ENCODE peak calls at places on chromosomes 16 and 17, in nine cellular contexts. One of them, this sample, is unnamed.

GRCh38 chr17:76382305-76382802 is 2.1 kb upstream of the SPHK1 start:
- DNase-seq in stimulated activated CD4-positive, alpha-beta T cell treated with anti-CD3 and anti-CD28 coated beads, Interleukin-15, amount 100 ng/mL, for 1 hour: peak; percentile 21
- DNase-seq in right atrium auricular region: no peak
- DNase-seq in ureter: no peak
- DNase-seq in T-helper 2 cell treated with Interferon-gamma antibody and Interleukin-4, amounts not matched to agents 5 μg/mL and 100 μg/mL, for 36 hours: no peak
- DNase-seq in foreskin melanocyte: no peak
- DNase-seq in type B pancreatic cell: peak; percentile 81
- DNase-seq in caudate nucleus: no peak
- DNase-seq in RKO: peak; percentile 75
- DNase-seq in this sample: no peak

GRCh38 chr17:48615212-48615962 is at the start of gene HOXB8:
- DNase-seq in type B pancreatic cell: no peak
- DNase-seq in ureter: no peak
- DNase-seq in foreskin melanocyte: no peak
- DNase-seq in stimulated activated CD4-positive, alpha-beta T cell treated with anti-CD3 and anti-CD28 coated beads, Interleukin-15, amount 100 ng/mL, for 1 hour: no peak
- DNase-seq in RKO: no peak
- DNase-seq in right atrium auricular region: no peak
- DNase-seq in caudate nucleus: no peak
- DNase-seq in T-helper 2 cell treated with Interferon-gamma antibody and Interleukin-4, amounts not matched to agents 5 μg/mL and 100 μg/mL, for 36 hours: no peak
- DNase-seq in this sample: no peak

GRCh38 chr16:85553436-85554113 is 59.5 kb upstream of the GSE1 start:
- DNase-seq in type B pancreatic cell: no peak
- DNase-seq in foreskin melanocyte: peak; percentile 59
- DNase-seq in RKO: peak; percentile 77
- DNase-seq in ureter: no peak
- DNase-seq in T-helper 2 cell treated with Interferon-gamma antibody and Interleukin-4, amounts not matched to agents 5 μg/mL and 100 μg/mL, for 36 hours: peak; percentile 42
- DNase-seq in caudate nucleus: peak; percentile 35
- DNase-seq in right atrium auricular region: no peak
- DNase-seq in stimulated activated CD4-positive, alpha-beta T cell treated with anti-CD3 and anti-CD28 coated beads, Interleukin-15, amount 100 ng/mL, for 1 hour: peak; percentile 20
- DNase-seq in this sample: peak; percentile 70

GRCh38 chr17:17837380-17837821 is 615 bp upstream of the SREBF1 start:
- DNase-seq in ureter: no peak
- DNase-seq in right atrium auricular region: peak; percentile 87
- DNase-seq in T-helper 2 cell treated with Interferon-gamma antibody and Interleukin-4, amounts not matched to agents 5 μg/mL and 100 μg/mL, for 36 hours: no peak
- DNase-seq in stimulated activated CD4-positive, alpha-beta T cell treated with anti-CD3 and anti-CD28 coated beads, Interleukin-15, amount 100 ng/mL, for 1 hour: no peak
- DNase-seq in RKO: peak; percentile 76
- DNase-seq in foreskin melanocyte: no peak
- DNase-seq in type B pancreatic cell: no peak
- DNase-seq in caudate nucleus: no peak
- DNase-seq in this sample: peak; percentile 36

GRCh38 chr17:42677921-42678781 is 1.4 kb upstream of the PLEKHH3 start:
- DNase-seq in foreskin melanocyte: peak; percentile 81
- DNase-seq in RKO: peak; percentile 95
- DNase-seq in caudate nucleus: peak; percentile 84
- DNase-seq in ureter: peak; percentile 91
- DNase-seq in type B pancreatic cell: peak; percentile 89
- DNase-seq in T-helper 2 cell treated with Interferon-gamma antibody and Interleukin-4, amounts not matched to agents 5 μg/mL and 100 μg/mL, for 36 hours: peak; percentile 84
- DNase-seq in stimulated activated CD4-positive, alpha-beta T cell treated with anti-CD3 and anti-CD28 coated beads, Interleukin-15, amount 100 ng/mL, for 1 hour: peak; percentile 71
- DNase-seq in right atrium auricular region: peak; percentile 91
- DNase-seq in this sample: peak; percentile 93

GRCh38 chr16:14302031-14302398 is 230.9 kb downstream of the MRTFB start:
- DNase-seq in T-helper 2 cell treated with Interferon-gamma antibody and Interleukin-4, amounts not matched to agents 5 μg/mL and 100 μg/mL, for 36 hours: no peak
- DNase-seq in type B pancreatic cell: no peak
- DNase-seq in foreskin melanocyte: no peak
- DNase-seq in right atrium auricular region: no peak
- DNase-seq in caudate nucleus: peak; percentile 43
- DNase-seq in RKO: peak; percentile 66
- DNase-seq in stimulated activated CD4-positive, alpha-beta T cell treated with anti-CD3 and anti-CD28 coated beads, Interleukin-15, amount 100 ng/mL, for 1 hour: no peak
- DNase-seq in ureter: peak; percentile 54
- DNase-seq in this sample: peak; percentile 85

GRCh38 chr17:45320349-45320930 is 3.6 kb upstream of the MAP3K14 start:
- DNase-seq in right atrium auricular region: no peak
- DNase-seq in RKO: peak; percentile 17
- DNase-seq in caudate nucleus: no peak
- DNase-seq in foreskin melanocyte: no peak
- DNase-seq in ureter: no peak
- DNase-seq in T-helper 2 cell treated with Interferon-gamma antibody and Interleukin-4, amounts not matched to agents 5 μg/mL and 100 μg/mL, for 36 hours: no peak
- DNase-seq in type B pancreatic cell: no peak
- DNase-seq in stimulated activated CD4-positive, alpha-beta T cell treated with anti-CD3 and anti-CD28 coated beads, Interleukin-15, amount 100 ng/mL, for 1 hour: no peak
- DNase-seq in this sample: no peak

GRCh38 chr16:4316732-4317461 is 1.0 kb downstream of the GLIS2 start:
- DNase-seq in caudate nucleus: peak; percentile 56
- DNase-seq in T-helper 2 cell treated with Interferon-gamma antibody and Interleukin-4, amounts not matched to agents 5 μg/mL and 100 μg/mL, for 36 hours: no peak
- DNase-seq in foreskin melanocyte: no peak
- DNase-seq in RKO: peak; percentile 59
- DNase-seq in right atrium auricular region: no peak
- DNase-seq in type B pancreatic cell: no peak
- DNase-seq in ureter: peak; percentile 57
- DNase-seq in stimulated activated CD4-positive, alpha-beta T cell treated with anti-CD3 and anti-CD28 coated beads, Interleukin-15, amount 100 ng/mL, for 1 hour: no peak
- DNase-seq in this sample: peak; percentile 62

GRCh38 chr16:9159839-9160550 is 68.6 kb downstream of the HAPSTR1 start:
- DNase-seq in caudate nucleus: peak; percentile 54
- DNase-seq in foreskin melanocyte: peak; percentile 24
- DNase-seq in RKO: peak; percentile 67
- DNase-seq in T-helper 2 cell treated with Interferon-gamma antibody and Interleukin-4, amounts not matched to agents 5 μg/mL and 100 μg/mL, for 36 hours: peak; percentile 33
- DNase-seq in right atrium auricular region: no peak
- DNase-seq in ureter: peak; percentile 59
- DNase-seq in type B pancreatic cell: peak; percentile 75
- DNase-seq in stimulated activated CD4-positive, alpha-beta T cell treated with anti-CD3 and anti-CD28 coated beads, Interleukin-15, amount 100 ng/mL, for 1 hour: peak; percentile 4
- DNase-seq in this sample: no peak

GRCh38 chr17:61458000-61458399 is 5.8 kb downstream of the TBX4 start:
- DNase-seq in caudate nucleus: no peak
- DNase-seq in type B pancreatic cell: no peak
- DNase-seq in foreskin melanocyte: no peak
- DNase-seq in T-helper 2 cell treated with Interferon-gamma antibody and Interleukin-4, amounts not matched to agents 5 μg/mL and 100 μg/mL, for 36 hours: no peak
- DNase-seq in stimulated activated CD4-positive, alpha-beta T cell treated with anti-CD3 and anti-CD28 coated beads, Interleukin-15, amount 100 ng/mL, for 1 hour: no peak
- DNase-seq in right atrium auricular region: peak; percentile 36
- DNase-seq in ureter: no peak
- DNase-seq in RKO: no peak
- DNase-seq in this sample: no peak

GRCh38 chr17:42067371-42068180 is 17.2 kb upstream of the C17orf113 start:
- DNase-seq in stimulated activated CD4-positive, alpha-beta T cell treated with anti-CD3 and anti-CD28 coated beads, Interleukin-15, amount 100 ng/mL, for 1 hour: peak; percentile 64
- DNase-seq in T-helper 2 cell treated with Interferon-gamma antibody and Interleukin-4, amounts not matched to agents 5 μg/mL and 100 μg/mL, for 36 hours: peak; percentile 44
- DNase-seq in ureter: peak; percentile 73
- DNase-seq in foreskin melanocyte: peak; percentile 17
- DNase-seq in right atrium auricular region: peak; percentile 66
- DNase-seq in RKO: peak; percentile 35
- DNase-seq in type B pancreatic cell: no peak
- DNase-seq in caudate nucleus: no peak
- DNase-seq in this sample: no peak

GRCh38 chr17:80891096-80892018 is 100.3 kb upstream of the CHMP6 start:
- DNase-seq in stimulated activated CD4-positive, alpha-beta T cell treated with anti-CD3 and anti-CD28 coated beads, Interleukin-15, amount 100 ng/mL, for 1 hour: peak; percentile 41
- DNase-seq in foreskin melanocyte: peak; percentile 29
- DNase-seq in T-helper 2 cell treated with Interferon-gamma antibody and Interleukin-4, amounts not matched to agents 5 μg/mL and 100 μg/mL, for 36 hours: peak; percentile 86
- DNase-seq in right atrium auricular region: no peak
- DNase-seq in caudate nucleus: no peak
- DNase-seq in RKO: peak; percentile 81
- DNase-seq in ureter: peak; percentile 71
- DNase-seq in type B pancreatic cell: no peak
- DNase-seq in this sample: peak; percentile 62

GRCh38 chr17:10127819-10128375 is 70.5 kb downstream of the GAS7 start:
- DNase-seq in foreskin melanocyte: no peak
- DNase-seq in stimulated activated CD4-positive, alpha-beta T cell treated with anti-CD3 and anti-CD28 coated beads, Interleukin-15, amount 100 ng/mL, for 1 hour: no peak
- DNase-seq in T-helper 2 cell treated with Interferon-gamma antibody and Interleukin-4, amounts not matched to agents 5 μg/mL and 100 μg/mL, for 36 hours: no peak
- DNase-seq in type B pancreatic cell: no peak
- DNase-seq in RKO: no peak
- DNase-seq in ureter: peak; percentile 74
- DNase-seq in caudate nucleus: no peak
- DNase-seq in right atrium auricular region: peak; percentile 94
- DNase-seq in this sample: no peak

GRCh38 chr16:56848955-56849689 is 15.9 kb upstream of the SLC12A3 start:
- DNase-seq in stimulated activated CD4-positive, alpha-beta T cell treated with anti-CD3 and anti-CD28 coated beads, Interleukin-15, amount 100 ng/mL, for 1 hour: no peak
- DNase-seq in T-helper 2 cell treated with Interferon-gamma antibody and Interleukin-4, amounts not matched to agents 5 μg/mL and 100 μg/mL, for 36 hours: no peak
- DNase-seq in RKO: peak; percentile 15
- DNase-seq in right atrium auricular region: no peak
- DNase-seq in caudate nucleus: peak; percentile 46
- DNase-seq in type B pancreatic cell: no peak
- DNase-seq in foreskin melanocyte: no peak
- DNase-seq in ureter: no peak
- DNase-seq in this sample: no peak

GRCh38 chr17:57601328-57601727 is 143.8 kb downstream of the CCDC182 start:
- DNase-seq in T-helper 2 cell treated with Interferon-gamma antibody and Interleukin-4, amounts not matched to agents 5 μg/mL and 100 μg/mL, for 36 hours: no peak
- DNase-seq in RKO: no peak
- DNase-seq in type B pancreatic cell: no peak
- DNase-seq in caudate nucleus: no peak
- DNase-seq in ureter: no peak
- DNase-seq in stimulated activated CD4-positive, alpha-beta T cell treated with anti-CD3 and anti-CD28 coated beads, Interleukin-15, amount 100 ng/mL, for 1 hour: no peak
- DNase-seq in foreskin melanocyte: no peak
- DNase-seq in right atrium auricular region: no peak
- DNase-seq in this sample: no peak

GRCh38 chr16:35599429-35600165 is 2140.2 kb downstream of the TP53TG3F start:
- DNase-seq in type B pancreatic cell: no peak
- DNase-seq in caudate nucleus: no peak
- DNase-seq in foreskin melanocyte: no peak
- DNase-seq in T-helper 2 cell treated with Interferon-gamma antibody and Interleukin-4, amounts not matched to agents 5 μg/mL and 100 μg/mL, for 36 hours: no peak
- DNase-seq in ureter: no peak
- DNase-seq in RKO: no peak
- DNase-seq in stimulated activated CD4-positive, alpha-beta T cell treated with anti-CD3 and anti-CD28 coated beads, Interleukin-15, amount 100 ng/mL, for 1 hour: no peak
- DNase-seq in right atrium auricular region: no peak
- DNase-seq in this sample: no peak

GRCh38 chr16:71781741-71782140 is 26.9 kb downstream of the AP1G1 start:
- DNase-seq in ureter: no peak
- DNase-seq in caudate nucleus: no peak
- DNase-seq in RKO: no peak
- DNase-seq in right atrium auricular region: no peak
- DNase-seq in stimulated activated CD4-positive, alpha-beta T cell treated with anti-CD3 and anti-CD28 coated beads, Interleukin-15, amount 100 ng/mL, for 1 hour: no peak
- DNase-seq in foreskin melanocyte: no peak
- DNase-seq in T-helper 2 cell treated with Interferon-gamma antibody and Interleukin-4, amounts not matched to agents 5 μg/mL and 100 μg/mL, for 36 hours: no peak
- DNase-seq in type B pancreatic cell: no peak
- DNase-seq in this sample: no peak

GRCh38 chr16:11092788-11093577 is 148.6 kb downstream of the CLEC16A start:
- DNase-seq in stimulated activated CD4-positive, alpha-beta T cell treated with anti-CD3 and anti-CD28 coated beads, Interleukin-15, amount 100 ng/mL, for 1 hour: no peak
- DNase-seq in RKO: no peak
- DNase-seq in foreskin melanocyte: no peak
- DNase-seq in caudate nucleus: no peak
- DNase-seq in ureter: no peak
- DNase-seq in type B pancreatic cell: no peak
- DNase-seq in T-helper 2 cell treated with Interferon-gamma antibody and Interleukin-4, amounts not matched to agents 5 μg/mL and 100 μg/mL, for 36 hours: no peak
- DNase-seq in right atrium auricular region: no peak
- DNase-seq in this sample: no peak

GRCh38 chr16:61792194-61792904 is 243.9 kb downstream of the CDH8 start:
- DNase-seq in T-helper 2 cell treated with Interferon-gamma antibody and Interleukin-4, amounts not matched to agents 5 μg/mL and 100 μg/mL, for 36 hours: no peak
- DNase-seq in right atrium auricular region: no peak
- DNase-seq in ureter: no peak
- DNase-seq in foreskin melanocyte: no peak
- DNase-seq in caudate nucleus: no peak
- DNase-seq in type B pancreatic cell: no peak
- DNase-seq in stimulated activated CD4-positive, alpha-beta T cell treated with anti-CD3 and anti-CD28 coated beads, Interleukin-15, amount 100 ng/mL, for 1 hour: no peak
- DNase-seq in RKO: peak; percentile 40
- DNase-seq in this sample: no peak

GRCh38 chr17:1438593-1439083 is 17.4 kb downstream of the CRK start:
- DNase-seq in right atrium auricular region: no peak
- DNase-seq in caudate nucleus: no peak
- DNase-seq in ureter: no peak
- DNase-seq in T-helper 2 cell treated with Interferon-gamma antibody and Interleukin-4, amounts not matched to agents 5 μg/mL and 100 μg/mL, for 36 hours: no peak
- DNase-seq in type B pancreatic cell: no peak
- DNase-seq in RKO: peak; percentile 33
- DNase-seq in stimulated activated CD4-positive, alpha-beta T cell treated with anti-CD3 and anti-CD28 coated beads, Interleukin-15, amount 100 ng/mL, for 1 hour: no peak
- DNase-seq in foreskin melanocyte: peak; percentile 52
- DNase-seq in this sample: no peak

GRCh38 chr16:72825912-72826621 is 221.9 kb downstream of the ZFHX3 start:
- DNase-seq in T-helper 2 cell treated with Interferon-gamma antibody and Interleukin-4, amounts not matched to agents 5 μg/mL and 100 μg/mL, for 36 hours: no peak
- DNase-seq in ureter: no peak
- DNase-seq in right atrium auricular region: no peak
- DNase-seq in stimulated activated CD4-positive, alpha-beta T cell treated with anti-CD3 and anti-CD28 coated beads, Interleukin-15, amount 100 ng/mL, for 1 hour: no peak
- DNase-seq in foreskin melanocyte: no peak
- DNase-seq in type B pancreatic cell: no peak
- DNase-seq in caudate nucleus: no peak
- DNase-seq in RKO: no peak
- DNase-seq in this sample: no peak

GRCh38 chr17:14791221-14791620 is 473.9 kb downstream of the PMP22 start:
- DNase-seq in RKO: no peak
- DNase-seq in caudate nucleus: no peak
- DNase-seq in right atrium auricular region: no peak
- DNase-seq in foreskin melanocyte: no peak
- DNase-seq in type B pancreatic cell: no peak
- DNase-seq in stimulated activated CD4-positive, alpha-beta T cell treated with anti-CD3 and anti-CD28 coated beads, Interleukin-15, amount 100 ng/mL, for 1 hour: no peak
- DNase-seq in T-helper 2 cell treated with Interferon-gamma antibody and Interleukin-4, amounts not matched to agents 5 μg/mL and 100 μg/mL, for 36 hours: no peak
- DNase-seq in ureter: no peak
- DNase-seq in this sample: no peak

GRCh38 chr17:2137342-2138098 is 82.6 kb downstream of the HIC1 start:
- DNase-seq in right atrium auricular region: no peak
- DNase-seq in ureter: no peak
- DNase-seq in RKO: no peak
- DNase-seq in type B pancreatic cell: no peak
- DNase-seq in T-helper 2 cell treated with Interferon-gamma antibody and Interleukin-4, amounts not matched to agents 5 μg/mL and 100 μg/mL, for 36 hours: no peak
- DNase-seq in caudate nucleus: no peak
- DNase-seq in stimulated activated CD4-positive, alpha-beta T cell treated with anti-CD3 and anti-CD28 coated beads, Interleukin-15, amount 100 ng/mL, for 1 hour: no peak
- DNase-seq in foreskin melanocyte: no peak
- DNase-seq in this sample: no peak

GRCh38 chr17:31722251-31723056 is 136.6 kb downstream of the COPRS start:
- DNase-seq in RKO: no peak
- DNase-seq in caudate nucleus: no peak
- DNase-seq in foreskin melanocyte: no peak
- DNase-seq in type B pancreatic cell: no peak
- DNase-seq in T-helper 2 cell treated with Interferon-gamma antibody and Interleukin-4, amounts not matched to agents 5 μg/mL and 100 μg/mL, for 36 hours: no peak
- DNase-seq in ureter: no peak
- DNase-seq in right atrium auricular region: no peak
- DNase-seq in stimulated activated CD4-positive, alpha-beta T cell treated with anti-CD3 and anti-CD28 coated beads, Interleukin-15, amount 100 ng/mL, for 1 hour: no peak
- DNase-seq in this sample: no peak

GRCh38 chr17:63917646-63918045 is 993 bp downstream of the GH1 start:
- DNase-seq in foreskin melanocyte: no peak
- DNase-seq in RKO: no peak
- DNase-seq in caudate nucleus: no peak
- DNase-seq in right atrium auricular region: no peak
- DNase-seq in stimulated activated CD4-positive, alpha-beta T cell treated with anti-CD3 and anti-CD28 coated beads, Interleukin-15, amount 100 ng/mL, for 1 hour: no peak
- DNase-seq in type B pancreatic cell: no peak
- DNase-seq in T-helper 2 cell treated with Interferon-gamma antibody and Interleukin-4, amounts not matched to agents 5 μg/mL and 100 μg/mL, for 36 hours: no peak
- DNase-seq in ureter: no peak
- DNase-seq in this sample: no peak

This sample was measured in frontal cortex.